ENCODE peak calls at places on chromosomes 1 and 21, in seven cellular contexts. F, Q, O, Z, T, J and S are unnamed samples. For H3K4me1, the result is how much of the 10 kb centered on the place peaks cover.

GRCh38 chr1:25080294-25081209 is 150.5 kb upstream of the RUNX3 start:
- DNase-seq in F (peak), Q (no peak), O (peak), Z (no peak), T (no peak), J (no peak), S (no peak)

GRCh38 chr1:22140681-22141080 is 2.2 kb downstream of the WNT4 start:
- DNase-seq in F (no peak), Q (no peak), O (no peak), Z (no peak), T (no peak), J (no peak), S (no peak)

GRCh38 chr1:3831689-3832088 is 25.3 kb downstream of the CEP104 start:
- DNase-seq in F (no peak), Q (peak), O (no peak), Z (no peak), T (no peak), J (no peak), S (no peak)

GRCh38 chr1:233019921-233020320 is 69.5 kb downstream of the NTPCR start:
- DNase-seq in F (no peak), Q (no peak), O (no peak), Z (no peak), T (no peak), J (no peak), S (no peak)

GRCh38 chr1:206586501-206587445 is 25.5 kb downstream of the EIF2D start:
- DNase-seq in F (no peak), Q (no peak), O (no peak), Z (no peak), T (no peak), J (no peak), S (no peak)

GRCh38 chr1:201877877-201878339 is 10.8 kb upstream of the SHISA4 start:
- DNase-seq in F (peak), Q (peak), O (peak), Z (peak), T (peak), J (no peak), S (no peak)

GRCh38 chr1:184743062-184743756 is 11.4 kb downstream of the EDEM3 start:
- DNase-seq in F (no peak), Q (no peak), O (peak), Z (no peak), T (no peak), J (peak), S (no peak)

GRCh38 chr1:117708323-117709288 is 102.8 kb downstream of the TENT5C start:
- DNase-seq in F (no peak), Q (no peak), O (peak), Z (peak), T (no peak), J (no peak), S (peak)

GRCh38 chr1:57206038-57206437 is 217.8 kb downstream of the DAB1 start:
- DNase-seq in F (no peak), Q (no peak), O (no peak), Z (no peak), T (no peak), J (no peak), S (peak)

GRCh38 chr1:95427525-95427924 is 193.5 kb downstream of the RWDD3 start:
- DNase-seq in F (no peak), Q (no peak), O (no peak), Z (no peak), T (no peak), J (no peak), S (no peak)

GRCh38 chr1:20538760-20539551 is 13.4 kb upstream of the FAM43B start:
- DNase-seq in F (no peak), Q (no peak), O (no peak), Z (no peak), T (peak), J (no peak), S (no peak)

GRCh38 chr1:113930499-113931161 is 1.5 kb downstream of the HIPK1 start:
- DNase-seq in F (no peak), Q (peak), O (peak), Z (no peak), T (peak), J (no peak), S (no peak)

GRCh38 chr1:24136956-24137539 is 5.9 kb downstream of the IL22RA1 start:
- DNase-seq in F (no peak), Q (no peak), O (no peak), Z (no peak), T (no peak), J (no peak), S (no peak)

GRCh38 chr1:94115900-94116436 is 5.0 kb downstream of the ABCA4 start:
- DNase-seq in F (no peak), Q (no peak), O (no peak), Z (no peak), T (no peak), J (no peak), S (no peak)

GRCh38 chr1:44103270-44104131 is 15.1 kb upstream of the KLF17 start:
- DNase-seq in F (peak), Q (no peak), O (no peak), Z (peak), T (peak), J (no peak), S (peak)

GRCh38 chr1:234507089-234507488 is 28.1 kb upstream of the TARBP1 start:
- DNase-seq in F (no peak), Q (no peak), O (no peak), Z (no peak), T (no peak), J (no peak), S (no peak)

GRCh38 chr21:43362306-43362927 is 64.5 kb downstream of the SIK1 start:
- DNase-seq in F (no peak), Q (peak), O (no peak), Z (peak), T (no peak), J (no peak), S (no peak)
- H3K4me3 ChIP-seq in F (no peak), Q (no peak), O (no peak), Z (no peak), T (no peak), J (peak), S (no peak)

GRCh38 chr21:43927591-43928229 is 62.7 kb downstream of the AGPAT3 start:
- DNase-seq in F (no peak), Q (no peak), O (peak), Z (no peak), T (no peak), J (no peak), S (no peak)
- H3K4me1 ChIP-seq in F (under half), Q (under half), O (half or more), Z (under half), T (under half), J (under half), S (under half)

GRCh38 chr1:32200226-32201010 is at the start of gene CCDC28B:
- DNase-seq in F (no peak), Q (peak), O (peak), Z (peak), T (no peak), J (peak), S (peak)
- TF ChIP-seq YY1 in F (peak), Q (peak), O (no peak), Z (peak), T (no peak), J (peak), S (no peak)

GRCh38 chr1:229279242-229279641 is 8.3 kb downstream of the RAB4A start:
- DNase-seq in F (no peak), Q (no peak), O (no peak), Z (no peak), T (peak), J (no peak), S (no peak)
- H3K4me3 ChIP-seq in F (no peak), Q (no peak), O (no peak), Z (no peak), T (no peak), J (no peak), S (no peak)

GRCh38 chr1:16978589-16979474 is 1.6 kb downstream of the MFAP2 start:
- DNase-seq in F (no peak), Q (peak), O (no peak), Z (peak), T (no peak), J (no peak), S (no peak)

GRCh38 chr1:16978139-16978538 is 2.3 kb downstream of the MFAP2 start:
- DNase-seq in F (no peak), Q (no peak), O (no peak), Z (no peak), T (no peak), J (no peak), S (no peak)

GRCh38 chr1:16976966-16977365 is 3.5 kb downstream of the MFAP2 start:
- DNase-seq in F (no peak), Q (no peak), O (no peak), Z (no peak), T (no peak), J (no peak), S (no peak)

GRCh38 chr1:16975838-16976237 is 4.6 kb downstream of the MFAP2 start:
- DNase-seq in F (no peak), Q (no peak), O (no peak), Z (no peak), T (no peak), J (no peak), S (no peak)

GRCh38 chr1:16977377-16977776 is 3.0 kb downstream of the MFAP2 start:
- DNase-seq in F (no peak), Q (no peak), O (no peak), Z (no peak), T (no peak), J (no peak), S (no peak)
- H3K4me1 ChIP-seq in F (under half), Q (under half), O (under half), Z (under half), T (under half), J (under half), S (under half)

DNA sequence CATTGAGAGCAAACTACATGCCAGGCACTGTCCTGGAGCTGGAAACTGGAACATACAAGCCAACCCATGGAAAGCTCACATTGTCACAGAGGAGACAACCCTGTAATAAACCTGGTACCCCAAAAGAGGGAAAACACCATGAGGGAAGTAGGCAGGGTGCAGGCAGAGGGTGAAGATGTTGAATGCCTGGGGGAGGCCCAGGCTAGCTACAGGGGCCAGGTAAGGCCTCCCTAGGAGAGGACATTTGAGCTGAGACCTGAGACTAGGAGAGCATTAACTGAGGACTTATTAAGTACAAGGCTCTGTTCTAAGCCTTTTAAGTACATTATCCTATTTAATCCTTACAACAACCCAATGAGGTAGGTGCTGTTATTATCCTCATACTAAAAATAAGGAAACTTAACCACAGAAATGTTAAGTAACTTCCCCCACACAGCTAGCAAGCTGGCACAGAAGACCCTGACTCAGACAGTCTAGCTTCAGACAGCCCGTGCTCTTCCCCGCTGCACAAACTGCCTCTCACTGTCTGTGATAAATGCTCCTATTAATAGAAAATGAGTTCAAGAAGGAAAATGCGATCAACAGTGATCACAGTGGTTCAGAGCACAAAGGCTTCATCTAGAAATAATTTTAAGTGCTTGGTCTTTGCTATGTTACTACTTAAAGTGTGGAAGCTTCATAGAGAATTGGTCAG is 41.8 kb downstream of the ZNF281 start:
- DNase-seq in F (no peak), Q (no peak), O (no peak), Z (no peak), T (no peak), J (no peak), S (no peak)
- TF ChIP-seq YY1 in F (no peak), Q (no peak), O (no peak), Z (no peak), T (no peak), J (no peak), S (no peak)

GRCh38 chr1:119390499-119390898 is 21.9 kb downstream of the HAO2 start:
- DNase-seq in F (no peak), Q (no peak), O (no peak), Z (no peak), T (no peak), J (no peak), S (no peak)

GRCh38 chr1:119388450-119388849 is 19.9 kb downstream of the HAO2 start:
- DNase-seq in F (no peak), Q (no peak), O (no peak), Z (no peak), T (no peak), J (no peak), S (no peak)

GRCh38 chr1:119396982-119397381 is 18.0 kb upstream of the HSD3B2 start:
- DNase-seq in F (no peak), Q (no peak), O (no peak), Z (no peak), T (no peak), J (no peak), S (no peak)

DNA sequence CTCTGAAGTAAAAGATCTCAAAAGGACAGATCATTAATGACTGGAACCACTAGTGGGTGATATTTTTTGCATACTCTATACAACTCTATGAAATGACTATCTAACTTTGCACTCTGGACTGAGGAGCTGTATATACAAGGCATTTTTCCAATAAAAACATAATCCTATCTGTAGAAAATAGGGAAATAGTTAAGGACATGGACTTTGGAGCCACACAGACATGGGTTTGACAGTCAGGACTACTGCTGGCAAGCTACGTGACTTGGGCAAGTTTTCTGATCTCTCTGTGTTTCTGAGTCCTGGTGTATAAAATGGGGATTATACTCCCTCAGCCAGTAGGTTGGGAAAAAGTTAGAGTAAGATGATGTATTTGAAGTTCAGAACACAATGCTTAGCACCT is 20.9 kb upstream of the HSD3B2 start:
- DNase-seq in F (no peak), Q (no peak), O (no peak), Z (no peak), T (no peak), J (no peak), S (no peak)
- H3K4me3 ChIP-seq in F (no peak), Q (no peak), O (no peak), Z (no peak), T (no peak), J (no peak), S (no peak)

GRCh38 chr1:246064891-246065290 is 442.2 kb downstream of the SMYD3 start:
- DNase-seq in F (no peak), Q (no peak), O (no peak), Z (no peak), T (peak), J (no peak), S (no peak)

GRCh38 chr1:246067432-246068021 is 439.6 kb downstream of the SMYD3 start:
- DNase-seq in F (no peak), Q (no peak), O (no peak), Z (no peak), T (no peak), J (no peak), S (no peak)

GRCh38 chr1:246068113-246068512 is 439.0 kb downstream of the SMYD3 start:
- DNase-seq in F (no peak), Q (no peak), O (no peak), Z (no peak), T (no peak), J (no peak), S (no peak)

GRCh38 chr1:246065592-246065991 is 441.5 kb downstream of the SMYD3 start:
- DNase-seq in F (no peak), Q (no peak), O (no peak), Z (no peak), T (no peak), J (no peak), S (peak)

GRCh38 chr1:246066553-246066952 is 440.5 kb downstream of the SMYD3 start:
- DNase-seq in F (no peak), Q (no peak), O (no peak), Z (no peak), T (no peak), J (no peak), S (peak)
- H3K4me1 ChIP-seq in F (under half), Q (under half), O (under half), Z (under half), T (under half), J (under half), S (under half)